ENCODE peak calls at places on chromosomes 3 and 15, in seven cellular contexts. One of them, this sample, is unnamed.

GRCh38 chr3:14879161-14879888 is 60.6 kb downstream of the FGD5 start:
- DNase-seq in lower leg skin: no peak
- DNase-seq in GM23338: peak
- DNase-seq in GM13977: no peak
- DNase-seq in NB4: peak
- DNase-seq in body of pancreas: no peak
- DNase-seq in Calu3: no peak
- DNase-seq in this sample: no peak

GRCh38 chr15:74010929-74011540 is 16.5 kb downstream of the PML start:
- DNase-seq in body of pancreas: no peak
- DNase-seq in GM13977: no peak
- DNase-seq in NB4: no peak
- DNase-seq in GM23338: no peak
- DNase-seq in Calu3: peak
- DNase-seq in lower leg skin: no peak
- DNase-seq in this sample: no peak

GRCh38 chr15:27059610-27060202 is 88.7 kb downstream of the GABRG3 start:
- DNase-seq in GM13977: no peak
- DNase-seq in Calu3: peak
- DNase-seq in NB4: peak
- DNase-seq in lower leg skin: peak
- DNase-seq in GM23338: peak
- DNase-seq in body of pancreas: peak
- DNase-seq in this sample: no peak

GRCh38 chr3:190718097-190718496 is 144.4 kb downstream of the GMNC start:
- DNase-seq in GM23338: peak
- DNase-seq in NB4: no peak
- DNase-seq in lower leg skin: no peak
- DNase-seq in body of pancreas: no peak
- DNase-seq in GM13977: no peak
- DNase-seq in Calu3: no peak
- DNase-seq in this sample: no peak

GRCh38 chr15:68614621-68615035 is 35.8 kb downstream of the CORO2B start:
- DNase-seq in GM23338: peak
- DNase-seq in lower leg skin: no peak
- DNase-seq in GM13977: no peak
- DNase-seq in Calu3: no peak
- DNase-seq in NB4: no peak
- DNase-seq in body of pancreas: no peak
- DNase-seq in this sample: no peak

GRCh38 chr3:73716418-73716817 is 91.7 kb upstream of the PDZRN3 start:
- DNase-seq in body of pancreas: no peak
- DNase-seq in GM23338: no peak
- DNase-seq in lower leg skin: no peak
- DNase-seq in GM13977: no peak
- DNase-seq in NB4: no peak
- DNase-seq in Calu3: no peak
- DNase-seq in this sample: no peak

GRCh38 chr15:80480171-80480811 is 76.1 kb downstream of the ARNT2 start:
- DNase-seq in lower leg skin: no peak
- DNase-seq in GM23338: peak
- DNase-seq in GM13977: no peak
- DNase-seq in body of pancreas: no peak
- DNase-seq in Calu3: no peak
- DNase-seq in NB4: no peak
- DNase-seq in this sample: no peak

GRCh38 chr3:145094355-145094941 is 1066.5 kb downstream of the PLOD2 start:
- DNase-seq in GM13977: peak
- DNase-seq in body of pancreas: no peak
- DNase-seq in NB4: peak
- DNase-seq in lower leg skin: no peak
- DNase-seq in GM23338: peak
- DNase-seq in Calu3: peak
- DNase-seq in this sample: no peak

GRCh38 chr3:61132062-61132461 is 119.2 kb downstream of the FHIT start:
- DNase-seq in GM23338: no peak
- DNase-seq in NB4: no peak
- DNase-seq in Calu3: no peak
- DNase-seq in body of pancreas: no peak
- DNase-seq in lower leg skin: no peak
- DNase-seq in GM13977: peak
- DNase-seq in this sample: no peak

GRCh38 chr3:185254799-185255198 is 950 bp upstream of the EHHADH start:
- DNase-seq in NB4: no peak
- DNase-seq in Calu3: no peak
- DNase-seq in body of pancreas: no peak
- DNase-seq in lower leg skin: no peak
- DNase-seq in GM23338: no peak
- DNase-seq in GM13977: no peak
- DNase-seq in this sample: no peak

GRCh38 chr15:98881526-98882517 is 125.8 kb downstream of the PGPEP1L start:
- DNase-seq in GM23338: peak
- DNase-seq in NB4: peak
- DNase-seq in body of pancreas: peak
- DNase-seq in Calu3: no peak
- DNase-seq in GM13977: peak
- DNase-seq in lower leg skin: no peak
- DNase-seq in this sample: no peak

GRCh38 chr15:63050737-63051700 is 8.5 kb downstream of the TPM1 start:
- DNase-seq in Calu3: peak
- DNase-seq in GM23338: peak
- DNase-seq in GM13977: no peak
- DNase-seq in body of pancreas: no peak
- DNase-seq in lower leg skin: no peak
- DNase-seq in NB4: no peak
- DNase-seq in this sample: no peak

GRCh38 chr15:63049747-63050439 is 7.3 kb downstream of the TPM1 start:
- DNase-seq in GM23338: no peak
- DNase-seq in GM13977: no peak
- DNase-seq in NB4: no peak
- DNase-seq in lower leg skin: no peak
- DNase-seq in Calu3: no peak
- DNase-seq in body of pancreas: no peak
- DNase-seq in this sample: no peak

GRCh38 chr15:63052128-63052826 is 9.7 kb downstream of the TPM1 start:
- DNase-seq in NB4: no peak
- DNase-seq in Calu3: no peak
- DNase-seq in body of pancreas: no peak
- DNase-seq in GM23338: no peak
- DNase-seq in GM13977: no peak
- DNase-seq in lower leg skin: no peak
- DNase-seq in this sample: no peak

GRCh38 chr15:63052961-63053698 is 10.6 kb downstream of the TPM1 start:
- DNase-seq in GM13977: no peak
- DNase-seq in NB4: no peak
- DNase-seq in Calu3: no peak
- DNase-seq in lower leg skin: peak
- DNase-seq in GM23338: peak
- DNase-seq in body of pancreas: peak
- DNase-seq in this sample: no peak

DNA sequence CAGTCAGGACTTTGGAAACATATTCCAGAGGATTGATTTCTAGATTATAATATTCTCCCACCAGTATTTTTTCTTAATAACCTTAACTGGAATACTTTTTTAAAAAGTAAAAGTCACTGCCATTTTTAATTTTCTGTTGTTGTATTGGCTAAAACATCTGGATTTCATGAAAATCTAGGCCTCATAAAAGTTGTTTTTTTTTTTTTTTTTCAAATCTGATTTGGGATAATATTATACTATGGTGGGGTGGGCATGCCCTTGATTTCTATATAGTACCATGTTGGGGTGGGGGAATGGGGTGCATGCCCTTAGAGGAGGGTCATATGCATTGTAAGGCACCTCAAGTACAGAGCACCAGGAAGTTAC is 9.1 kb downstream of the TPM1 start:
- DNase-seq in GM23338: no peak
- DNase-seq in NB4: no peak
- DNase-seq in GM13977: no peak
- DNase-seq in body of pancreas: no peak
- DNase-seq in lower leg skin: no peak
- DNase-seq in Calu3: no peak
- DNase-seq in this sample: no peak
- TF ChIP-seq CTCF in GM23338: no peak
- TF ChIP-seq CTCF in NB4: no peak
- TF ChIP-seq CTCF in GM13977: no peak
- TF ChIP-seq CTCF in body of pancreas: no peak
- TF ChIP-seq CTCF in lower leg skin: no peak
- TF ChIP-seq CTCF in Calu3: no peak
- TF ChIP-seq CTCF in this sample: no peak

GRCh38 chr3:128794788-128795649 is 69.0 kb downstream of the RAB7A start:
- DNase-seq in Calu3: peak
- DNase-seq in body of pancreas: peak
- DNase-seq in lower leg skin: peak
- DNase-seq in GM13977: peak
- DNase-seq in NB4: peak
- DNase-seq in GM23338: peak
- DNase-seq in this sample: no peak
- TF ChIP-seq CTCF in Calu3: peak
- TF ChIP-seq CTCF in body of pancreas: peak
- TF ChIP-seq CTCF in lower leg skin: no peak
- TF ChIP-seq CTCF in GM13977: peak
- TF ChIP-seq CTCF in NB4: peak
- TF ChIP-seq CTCF in GM23338: peak
- TF ChIP-seq CTCF in this sample: peak

DNA sequence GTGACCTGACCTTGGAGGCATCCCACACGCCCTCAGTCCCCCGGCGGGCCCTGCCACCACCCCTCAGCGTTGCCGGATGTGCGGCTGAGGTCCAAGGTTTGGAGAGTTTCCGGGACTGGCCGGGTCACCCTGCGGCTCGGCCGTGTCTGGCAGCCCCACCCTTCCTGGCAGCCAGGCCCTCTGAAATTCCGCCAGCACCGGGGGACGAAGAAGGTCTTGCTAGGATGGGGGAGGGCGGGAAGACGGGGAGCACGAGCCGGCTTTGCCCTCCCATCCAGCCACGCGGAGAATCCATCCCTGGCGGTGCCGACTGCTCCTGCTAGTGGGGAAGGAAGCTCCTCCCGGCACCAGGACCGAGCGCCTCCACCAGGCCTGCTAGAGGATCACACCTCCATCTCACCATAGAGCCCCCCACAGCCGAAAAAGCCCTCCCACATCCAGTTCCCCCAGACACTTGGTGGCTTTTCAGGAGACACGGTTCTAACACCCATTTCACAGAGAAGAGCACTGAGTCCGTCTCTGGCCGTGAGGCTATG is 81.5 kb downstream of the CPN2 start:
- DNase-seq in GM23338: peak
- DNase-seq in body of pancreas: peak
- DNase-seq in lower leg skin: peak
- DNase-seq in Calu3: peak
- DNase-seq in GM13977: no peak
- DNase-seq in NB4: no peak
- DNase-seq in this sample: peak
- TF ChIP-seq CTCF in GM23338: peak
- TF ChIP-seq CTCF in body of pancreas: peak
- TF ChIP-seq CTCF in lower leg skin: no peak
- TF ChIP-seq CTCF in Calu3: peak
- TF ChIP-seq CTCF in GM13977: peak
- TF ChIP-seq CTCF in NB4: no peak
- TF ChIP-seq CTCF in this sample: peak

GRCh38 chr3:32406481-32407408 is 15.1 kb downstream of the CMTM7 start:
- DNase-seq in GM13977: no peak
- DNase-seq in body of pancreas: no peak
- DNase-seq in NB4: peak
- DNase-seq in Calu3: no peak
- DNase-seq in GM23338: no peak
- DNase-seq in lower leg skin: no peak
- DNase-seq in this sample: no peak
- TF ChIP-seq CTCF in GM13977: no peak
- TF ChIP-seq CTCF in body of pancreas: no peak
- TF ChIP-seq CTCF in NB4: no peak
- TF ChIP-seq CTCF in Calu3: no peak
- TF ChIP-seq CTCF in GM23338: no peak
- TF ChIP-seq CTCF in lower leg skin: no peak
- TF ChIP-seq CTCF in this sample: no peak

GRCh38 chr3:165206454-165207266 is 10.5 kb upstream of the SLITRK3 start:
- DNase-seq in Calu3: peak
- DNase-seq in lower leg skin: peak
- DNase-seq in GM13977: peak
- DNase-seq in NB4: peak
- DNase-seq in GM23338: peak
- DNase-seq in body of pancreas: peak
- DNase-seq in this sample: peak

GRCh38 chr3:165211749-165212148 is 15.6 kb upstream of the SLITRK3 start:
- DNase-seq in Calu3: no peak
- DNase-seq in NB4: no peak
- DNase-seq in GM13977: no peak
- DNase-seq in GM23338: no peak
- DNase-seq in lower leg skin: no peak
- DNase-seq in body of pancreas: no peak
- DNase-seq in this sample: no peak

GRCh38 chr3:165212580-165212979 is 16.4 kb upstream of the SLITRK3 start:
- DNase-seq in GM23338: no peak
- DNase-seq in lower leg skin: no peak
- DNase-seq in NB4: no peak
- DNase-seq in body of pancreas: no peak
- DNase-seq in Calu3: no peak
- DNase-seq in GM13977: no peak
- DNase-seq in this sample: no peak

GRCh38 chr3:165210727-165211126 is 14.5 kb upstream of the SLITRK3 start:
- DNase-seq in lower leg skin: no peak
- DNase-seq in GM23338: no peak
- DNase-seq in NB4: no peak
- DNase-seq in body of pancreas: no peak
- DNase-seq in Calu3: no peak
- DNase-seq in GM13977: no peak
- DNase-seq in this sample: no peak

GRCh38 chr3:165210132-165210531 is 13.9 kb upstream of the SLITRK3 start:
- DNase-seq in body of pancreas: no peak
- DNase-seq in Calu3: no peak
- DNase-seq in GM23338: peak
- DNase-seq in GM13977: no peak
- DNase-seq in NB4: no peak
- DNase-seq in lower leg skin: no peak
- DNase-seq in this sample: no peak
- TF ChIP-seq CTCF in body of pancreas: no peak
- TF ChIP-seq CTCF in Calu3: peak
- TF ChIP-seq CTCF in GM23338: peak
- TF ChIP-seq CTCF in GM13977: no peak
- TF ChIP-seq CTCF in NB4: no peak
- TF ChIP-seq CTCF in lower leg skin: no peak
- TF ChIP-seq CTCF in this sample: no peak

This sample was measured in lower lobe of right lung.